ENCODE peak calls at places on chromosomes 6 and 20, in six cellular contexts. One of them, this sample, is unnamed.

GRCh38 chr6:133051264-133051663 is 189.9 kb upstream of the EYA4 start:
- DNase-seq in posterior cingulate gyrus: no peak
- DNase-seq in ureter: no peak
- DNase-seq in adrenal gland: no peak
- DNase-seq in astrocyte of the spinal cord: no peak
- DNase-seq in NCI-H2029 treated with DMSO at 0.1 percent for 48 hours: no peak
- DNase-seq in this sample: no peak

GRCh38 chr6:25312034-25312620 is 33.0 kb downstream of the CARMIL1 start:
- DNase-seq in posterior cingulate gyrus: no peak
- DNase-seq in ureter: no peak
- DNase-seq in adrenal gland: no peak
- DNase-seq in astrocyte of the spinal cord: peak
- DNase-seq in NCI-H2029 treated with DMSO at 0.1 percent for 48 hours: no peak
- DNase-seq in this sample: no peak

GRCh38 chr6:141203902-141204575 is 928.7 kb upstream of the GJE1 start:
- DNase-seq in posterior cingulate gyrus: no peak
- DNase-seq in ureter: no peak
- DNase-seq in adrenal gland: no peak
- DNase-seq in astrocyte of the spinal cord: peak
- DNase-seq in NCI-H2029 treated with DMSO at 0.1 percent for 48 hours: no peak
- DNase-seq in this sample: no peak

GRCh38 chr6:291148-291696 is 1.1 kb upstream of the DUSP22 start:
- DNase-seq in posterior cingulate gyrus: no peak
- DNase-seq in ureter: no peak
- DNase-seq in adrenal gland: no peak
- DNase-seq in astrocyte of the spinal cord: peak
- DNase-seq in NCI-H2029 treated with DMSO at 0.1 percent for 48 hours: no peak
- DNase-seq in this sample: no peak

GRCh38 chr6:34953084-34954025 is 64.3 kb downstream of the ANKS1A start:
- DNase-seq in posterior cingulate gyrus: no peak
- DNase-seq in ureter: no peak
- DNase-seq in adrenal gland: no peak
- DNase-seq in astrocyte of the spinal cord: peak
- DNase-seq in NCI-H2029 treated with DMSO at 0.1 percent for 48 hours: peak
- DNase-seq in this sample: no peak

GRCh38 chr20:58803533-58803932 is 47.2 kb downstream of the GNAS-AS1 start:
- DNase-seq in posterior cingulate gyrus: no peak
- DNase-seq in ureter: no peak
- DNase-seq in adrenal gland: no peak
- DNase-seq in astrocyte of the spinal cord: no peak
- DNase-seq in NCI-H2029 treated with DMSO at 0.1 percent for 48 hours: no peak
- DNase-seq in this sample: no peak

GRCh38 chr20:46030290-46031013 is 1.4 kb downstream of the SLC12A5 start:
- DNase-seq in posterior cingulate gyrus: no peak
- DNase-seq in ureter: no peak
- DNase-seq in adrenal gland: no peak
- DNase-seq in astrocyte of the spinal cord: no peak
- DNase-seq in NCI-H2029 treated with DMSO at 0.1 percent for 48 hours: no peak
- DNase-seq in this sample: no peak

GRCh38 chr20:51220293-51220706 is 197.4 kb upstream of the KCNG1 start:
- DNase-seq in posterior cingulate gyrus: peak
- DNase-seq in ureter: no peak
- DNase-seq in adrenal gland: peak
- DNase-seq in astrocyte of the spinal cord: no peak
- DNase-seq in NCI-H2029 treated with DMSO at 0.1 percent for 48 hours: no peak
- DNase-seq in this sample: peak

GRCh38 chr6:43608310-43608763 is 20.7 kb downstream of the GTPBP2 start:
- DNase-seq in posterior cingulate gyrus: peak
- DNase-seq in ureter: peak
- DNase-seq in adrenal gland: peak
- DNase-seq in astrocyte of the spinal cord: peak
- DNase-seq in NCI-H2029 treated with DMSO at 0.1 percent for 48 hours: peak
- DNase-seq in this sample: peak

GRCh38 chr6:106761160-106761559 is 131.8 kb downstream of the QRSL1 start:
- DNase-seq in posterior cingulate gyrus: no peak
- DNase-seq in ureter: no peak
- DNase-seq in adrenal gland: no peak
- DNase-seq in astrocyte of the spinal cord: no peak
- DNase-seq in NCI-H2029 treated with DMSO at 0.1 percent for 48 hours: no peak
- DNase-seq in this sample: no peak

GRCh38 chr6:32133786-32134185 is 3.7 kb upstream of the FKBPL start:
- DNase-seq in posterior cingulate gyrus: no peak
- DNase-seq in ureter: no peak
- DNase-seq in adrenal gland: no peak
- DNase-seq in astrocyte of the spinal cord: no peak
- DNase-seq in NCI-H2029 treated with DMSO at 0.1 percent for 48 hours: no peak
- DNase-seq in this sample: no peak

GRCh38 chr20:9112541-9113515 is 43.9 kb downstream of the PLCB4 start:
- DNase-seq in posterior cingulate gyrus: no peak
- DNase-seq in ureter: no peak
- DNase-seq in adrenal gland: no peak
- DNase-seq in astrocyte of the spinal cord: peak
- DNase-seq in NCI-H2029 treated with DMSO at 0.1 percent for 48 hours: no peak
- DNase-seq in this sample: no peak

GRCh38 chr20:61391812-61392520 is 139.9 kb downstream of the CDH4 start:
- DNase-seq in posterior cingulate gyrus: no peak
- DNase-seq in ureter: no peak
- DNase-seq in adrenal gland: no peak
- DNase-seq in astrocyte of the spinal cord: no peak
- DNase-seq in NCI-H2029 treated with DMSO at 0.1 percent for 48 hours: no peak
- DNase-seq in this sample: no peak

GRCh38 chr6:142323377-142323776 is 21.6 kb downstream of the ADGRG6 start:
- DNase-seq in posterior cingulate gyrus: no peak
- DNase-seq in ureter: no peak
- DNase-seq in adrenal gland: no peak
- DNase-seq in astrocyte of the spinal cord: peak
- DNase-seq in NCI-H2029 treated with DMSO at 0.1 percent for 48 hours: no peak
- DNase-seq in this sample: no peak

GRCh38 chr20:39986231-39986904 is 702.7 kb downstream of the MAFB start:
- DNase-seq in posterior cingulate gyrus: no peak
- DNase-seq in ureter: peak
- DNase-seq in adrenal gland: peak
- DNase-seq in astrocyte of the spinal cord: peak
- DNase-seq in NCI-H2029 treated with DMSO at 0.1 percent for 48 hours: no peak
- DNase-seq in this sample: peak

GRCh38 chr6:53239526-53239925 is 90.9 kb upstream of the GCM1 start:
- DNase-seq in posterior cingulate gyrus: no peak
- DNase-seq in ureter: no peak
- DNase-seq in adrenal gland: no peak
- DNase-seq in astrocyte of the spinal cord: no peak
- DNase-seq in NCI-H2029 treated with DMSO at 0.1 percent for 48 hours: no peak
- DNase-seq in this sample: no peak

GRCh38 chr6:21500894-21501293 is 92.7 kb upstream of the SOX4 start:
- DNase-seq in posterior cingulate gyrus: no peak
- DNase-seq in ureter: no peak
- DNase-seq in adrenal gland: no peak
- DNase-seq in astrocyte of the spinal cord: no peak
- DNase-seq in NCI-H2029 treated with DMSO at 0.1 percent for 48 hours: peak
- DNase-seq in this sample: no peak

GRCh38 chr6:109454483-109455160 is 950 bp downstream of the MICAL1 start:
- DNase-seq in posterior cingulate gyrus: peak
- DNase-seq in ureter: peak
- DNase-seq in adrenal gland: peak
- DNase-seq in astrocyte of the spinal cord: peak
- DNase-seq in NCI-H2029 treated with DMSO at 0.1 percent for 48 hours: no peak
- DNase-seq in this sample: no peak

GRCh38 chr20:63177785-63178444 is 38.0 kb downstream of the YTHDF1 start:
- DNase-seq in posterior cingulate gyrus: no peak
- DNase-seq in ureter: no peak
- DNase-seq in adrenal gland: no peak
- DNase-seq in astrocyte of the spinal cord: no peak
- DNase-seq in NCI-H2029 treated with DMSO at 0.1 percent for 48 hours: no peak
- DNase-seq in this sample: no peak

GRCh38 chr6:95093154-95093553 is 484.2 kb upstream of the MANEA start:
- DNase-seq in posterior cingulate gyrus: no peak
- DNase-seq in ureter: no peak
- DNase-seq in adrenal gland: no peak
- DNase-seq in astrocyte of the spinal cord: peak
- DNase-seq in NCI-H2029 treated with DMSO at 0.1 percent for 48 hours: no peak
- DNase-seq in this sample: no peak